ENCODE peak calls at places on chromosomes 3 and 15, in eight cellular contexts. C is dorsolateral prefrontal cortex, Q is psoas muscle, D is AG10803, M is HL-60, W is RWPE2, P is upper lobe of right lung, H is cardiac muscle cell. F is an unnamed sample.

GRCh38 chr15:97902140-97902780 is 58.2 kb upstream of the ARRDC4 start:
- DNase-seq in C (no peak), Q (no peak), D (peak; percentile 97), M (no peak), W (peak; percentile 75), P (no peak), H (no peak), F (no peak)

GRCh38 chr3:166663194-166663593 is 716.9 kb downstream of the ZBBX start:
- DNase-seq in C (no peak), Q (no peak), D (no peak), M (no peak), W (no peak), P (no peak), H (no peak), F (no peak)

GRCh38 chr15:63135281-63135680 is 13.6 kb downstream of the LACTB start:
- DNase-seq in C (no peak), Q (no peak), D (no peak), M (no peak), W (no peak), P (no peak), H (no peak), F (no peak)

GRCh38 chr3:52688266-52688665 is 2.4 kb downstream of the GNL3 start:
- DNase-seq in C (no peak), Q (no peak), D (no peak), M (no peak), W (no peak), P (no peak), H (no peak), F (no peak)

GRCh38 chr3:71269896-71270295 is 313.6 kb downstream of the FOXP1 start:
- DNase-seq in C (no peak), Q (no peak), D (no peak), M (no peak), W (no peak), P (no peak), H (no peak), F (no peak)

GRCh38 chr15:39625856-39626255 is 45.0 kb downstream of the THBS1 start:
- DNase-seq in C (no peak), Q (no peak), D (no peak), M (no peak), W (no peak), P (no peak), H (no peak), F (peak; percentile 58)

GRCh38 chr3:129651316-129652202 is 45.1 kb upstream of the PLXND1 start:
- DNase-seq in C (peak; percentile 34), Q (peak; percentile 65), D (peak; percentile 88), M (no peak), W (peak; percentile 86), P (no peak), H (no peak), F (no peak)

GRCh38 chr15:85073556-85074194 is 92.0 kb downstream of the PDE8A start:
- DNase-seq in C (no peak), Q (no peak), D (peak; percentile 5), M (no peak), W (no peak), P (no peak), H (no peak), F (no peak)

GRCh38 chr3:61663728-61664492 is 102.5 kb downstream of the PTPRG start:
- DNase-seq in C (no peak), Q (no peak), D (peak; percentile 98), M (no peak), W (peak; percentile 68), P (no peak), H (no peak), F (no peak)

GRCh38 chr3:42491876-42492507 is 10.5 kb upstream of the VIPR1 start:
- DNase-seq in C (no peak), Q (no peak), D (no peak), M (peak; percentile 25), W (peak; percentile 19), P (peak; percentile 46), H (no peak), F (no peak)

GRCh38 chr3:128466840-128467541 is at the start of gene DNAJB8:
- DNase-seq in C (no peak), Q (no peak), D (no peak), M (no peak), W (no peak), P (no peak), H (no peak), F (no peak)

GRCh38 chr3:152444029-152444641 is 175.4 kb downstream of the MBNL1 start:
- DNase-seq in C (no peak), Q (no peak), D (peak; percentile 71), M (no peak), W (no peak), P (no peak), H (peak; percentile 63), F (peak; percentile 67)

GRCh38 chr3:63948995-63949394 is 36.8 kb upstream of the SCAANT1 start:
- DNase-seq in C (no peak), Q (no peak), D (peak; percentile 72), M (no peak), W (no peak), P (no peak), H (no peak), F (no peak)

GRCh38 chr3:122356402-122356801 is 26.6 kb downstream of the MIX23 start:
- DNase-seq in C (no peak), Q (no peak), D (peak; percentile 12), M (peak; percentile 52), W (no peak), P (peak; percentile 64), H (peak; percentile 28), F (peak; percentile 58)

GRCh38 chr3:4821975-4822374 is 157.3 kb upstream of the BHLHE40 start:
- DNase-seq in C (no peak), Q (no peak), D (no peak), M (no peak), W (no peak), P (no peak), H (no peak), F (no peak)

GRCh38 chr3:71050521-71051258 is 532.8 kb downstream of the FOXP1 start:
- DNase-seq in C (no peak), Q (no peak), D (peak; percentile 58), M (no peak), W (no peak), P (no peak), H (no peak), F (no peak)

GRCh38 chr3:113179235-113179829 is 32.0 kb upstream of the BOC start:
- DNase-seq in C (no peak), Q (no peak), D (peak; percentile 64), M (no peak), W (no peak), P (no peak), H (no peak), F (no peak)

GRCh38 chr3:162292409-162292808 is 795.8 kb downstream of the OTOL1 start:
- DNase-seq in C (no peak), Q (no peak), D (no peak), M (no peak), W (no peak), P (no peak), H (no peak), F (no peak)

GRCh38 chr3:149388001-149388435 is 10.6 kb upstream of the TM4SF1 start:
- DNase-seq in C (no peak), Q (no peak), D (peak; percentile 96), M (no peak), W (no peak), P (no peak), H (no peak), F (no peak)

GRCh38 chr3:14789221-14789620 is 29.5 kb upstream of the FGD5 start:
- DNase-seq in C (no peak), Q (no peak), D (no peak), M (no peak), W (peak; percentile 9), P (no peak), H (no peak), F (no peak)

GRCh38 chr3:105367063-105367405 is 325 bp downstream of the ALCAM start:
- DNase-seq in C (peak; percentile 20), Q (no peak), D (no peak), M (peak; percentile 33), W (no peak), P (peak; percentile 77), H (peak; percentile 34), F (peak; percentile 61)

DNA sequence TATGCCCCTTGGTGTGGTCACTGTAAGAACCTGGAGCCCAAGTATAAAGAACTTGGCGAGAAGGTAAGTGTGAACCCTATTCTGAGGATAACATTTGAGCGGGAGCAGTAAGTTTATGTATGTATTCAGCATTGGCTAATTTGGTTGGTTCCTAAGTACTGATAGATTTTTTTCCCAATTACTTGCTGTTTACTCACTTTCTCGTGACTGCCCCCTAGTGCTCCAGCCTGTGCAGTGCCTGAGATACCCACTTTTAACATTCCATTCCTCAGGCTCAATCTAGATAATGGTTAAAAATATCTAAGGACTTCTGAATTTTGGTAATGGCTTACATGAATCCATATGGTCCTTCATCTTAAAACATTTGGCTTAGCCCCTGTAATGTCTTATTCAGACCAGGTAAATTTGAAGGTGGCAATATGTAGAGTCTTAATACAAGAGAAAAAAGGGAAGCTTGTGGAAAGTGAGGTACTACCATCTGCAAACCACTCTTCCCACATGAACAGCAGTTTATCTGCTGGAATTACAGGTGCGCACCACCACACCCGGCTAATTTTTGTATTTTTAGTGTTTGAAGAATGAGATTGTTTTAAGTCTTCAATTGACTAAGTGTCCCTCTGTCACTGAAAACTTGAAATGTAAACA is 7.1 kb downstream of the ELL3 start:
- DNase-seq in C (peak; percentile 40), Q (no peak), D (peak; percentile 65), M (peak; percentile 57), W (no peak), P (peak; percentile 63), H (peak; percentile 69), F (peak; percentile 68)
- TF ChIP-seq CTCF in C (peak; percentile 65), Q (peak; percentile 64), D (peak; percentile 90), M (peak; percentile 88), W (peak; percentile 99), P (peak; percentile 82), H (peak; percentile 95), F (peak; percentile 80)

GRCh38 chr3:185584681-185585080 is 1.4 kb upstream of the SENP2 start:
- DNase-seq in C (no peak), Q (no peak), D (no peak), M (no peak), W (no peak), P (no peak), H (no peak), F (no peak)
- H3K4me3 ChIP-seq in C (no peak overlapping the region), Q (no peak overlapping the region), D (no peak overlapping the region), M (no peak overlapping the region), W (no peak overlapping the region), P (no peak overlapping the region), H (no peak overlapping the region), F (no peak overlapping the region)

GRCh38 chr15:82168757-82169156 is 93.8 kb downstream of the EFL1 start:
- DNase-seq in C (no peak), Q (no peak), D (no peak), M (no peak), W (no peak), P (no peak), H (no peak), F (no peak)
- TF ChIP-seq CTCF in C (no peak), Q (no peak), D (no peak), M (no peak), W (no peak), P (no peak), H (no peak), F (no peak)

GRCh38 chr3:176399193-176399592 is 798.1 kb downstream of the TBL1XR1 start:
- DNase-seq in C (no peak), Q (no peak), D (no peak), M (no peak), W (no peak), P (no peak), H (no peak), F (no peak)

DNA sequence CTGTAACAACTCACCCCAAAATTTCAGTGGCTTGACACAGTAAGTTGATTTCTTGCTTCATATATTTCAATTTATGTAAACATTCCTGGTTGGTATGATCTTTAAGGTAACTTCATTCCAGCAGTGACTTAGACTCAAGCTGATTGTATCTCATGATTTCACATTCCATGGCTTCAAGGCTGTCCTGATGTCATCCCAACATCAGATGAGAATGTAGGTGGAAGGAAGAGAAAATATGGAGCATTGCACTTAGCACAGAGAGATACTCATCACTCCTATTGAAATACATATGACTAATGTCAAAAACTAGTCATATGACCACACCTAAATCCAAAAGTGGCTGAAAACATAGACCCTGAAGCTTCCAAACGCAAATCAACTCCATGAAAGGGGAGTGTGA is 793.8 kb downstream of the TBL1XR1 start:
- DNase-seq in C (no peak), Q (no peak), D (no peak), M (no peak), W (no peak), P (no peak), H (no peak), F (no peak)
- H3K4me3 ChIP-seq in C (no peak overlapping the region), Q (no peak overlapping the region), D (no peak overlapping the region), M (no peak overlapping the region), W (no peak overlapping the region), P (no peak overlapping the region), H (no peak overlapping the region), F (no peak overlapping the region)